ENCODE peak calls at places on chromosomes 13 and 19, in seven cellular contexts. U is T-cell; V is NCI-H2029; A is posterior cingulate gyrus; N is activated CD4-positive, alpha-beta T cell treated with anti-CD3 and anti-CD28 coated beads, Interleukin-2, amount 50 U/mL, for 4 hours; R is stimulated activated CD8-positive, alpha-beta memory T cell treated with anti-CD3 and anti-CD28 coated beads, Interleukin-4, amount 100 ng/mL, for 48 hours; S is CD4-positive, alpha-beta memory T cell. T is an unnamed sample.

GRCh38 chr19:33436360-33437345 is 63.1 kb downstream of the CEBPG start:
- DNase-seq in R (no peak), U (no peak), A (peak; percentile 39), V (no peak), S (no peak), N (no peak), T (no peak)

GRCh38 chr13:27712421-27712820 is 79.9 kb upstream of the GSX1 start:
- DNase-seq in R (no peak), N (peak; percentile 4), U (no peak), A (no peak), S (no peak), V (no peak), T (no peak)

GRCh38 chr19:35764432-35765315 is 6.7 kb downstream of the PROSER3 start:
- DNase-seq in R (no peak), U (no peak), N (no peak), V (no peak), S (no peak), A (peak; percentile 8), T (no peak)

GRCh38 chr19:872266-872951 is 12.9 kb downstream of the CFD start:
- DNase-seq in N (peak; percentile 70), V (peak; percentile 74), R (peak; percentile 90), S (peak; percentile 93), U (peak; percentile 70), A (no peak), T (peak; percentile 69)

GRCh38 chr19:31312004-31312403 is 37.2 kb downstream of the TSHZ3 start:
- DNase-seq in R (peak; percentile 64), A (no peak), V (no peak), N (peak; percentile 31), S (no peak), U (no peak), T (peak; percentile 42)

GRCh38 chr19:53537126-53537522 is 821 bp upstream of the ZNF331 start:
- DNase-seq in S (peak; percentile 64), R (peak; percentile 37), A (no peak), N (no peak), U (no peak), V (peak; percentile 1), T (no peak)

GRCh38 chr13:68257111-68257842 is 1027.1 kb upstream of the PCDH9 start:
- DNase-seq in A (no peak), N (no peak), S (no peak), U (no peak), V (no peak), R (no peak), T (no peak)

GRCh38 chr19:5955638-5955935 is 22.4 kb downstream of the RANBP3 start:
- DNase-seq in A (peak; percentile 4), R (no peak), V (no peak), S (no peak), N (no peak), U (no peak), T (no peak)

GRCh38 chr13:87355451-87355850 is 315.7 kb upstream of the SLITRK5 start:
- DNase-seq in R (no peak), N (no peak), A (no peak), U (no peak), V (no peak), S (no peak), T (no peak)

GRCh38 chr19:7597689-7598088 is 2.0 kb downstream of the CAMSAP3 start:
- DNase-seq in R (no peak), A (no peak), V (no peak), U (no peak), N (no peak), S (no peak), T (no peak)

GRCh38 chr13:75724742-75725504 is 88.8 kb downstream of the LMO7 start:
- DNase-seq in N (no peak), R (no peak), S (no peak), U (no peak), V (no peak), A (no peak), T (no peak)

GRCh38 chr13:113666951-113667701 is at the start of gene GRK1:
- DNase-seq in U (no peak), S (no peak), A (no peak), N (no peak), V (no peak), R (no peak), T (no peak)

GRCh38 chr19:18417250-18418033 is 1.8 kb upstream of the SSBP4 start:
- DNase-seq in N (no peak), S (peak; percentile 55), A (no peak), R (peak; percentile 55), V (peak; percentile 49), U (no peak), T (no peak)

GRCh38 chr19:14565298-14565679 is 6.6 kb downstream of the NDUFB7 start:
- DNase-seq in U (no peak), V (no peak), N (no peak), R (no peak), S (no peak), A (peak; percentile 95), T (no peak)

GRCh38 chr13:46668302-46668720 is 115.3 kb downstream of the LRCH1 start:
- DNase-seq in R (no peak), S (no peak), V (no peak), N (no peak), A (peak; percentile 83), U (no peak), T (no peak)

GRCh38 chr13:97141564-97142005 is 80.5 kb upstream of the MBNL2 start:
- DNase-seq in S (no peak), U (no peak), V (peak; percentile 34), A (peak; percentile 84), R (peak; percentile 37), N (no peak), T (no peak)

GRCh38 chr13:80726895-80727294 is 386.0 kb upstream of the SPRY2 start:
- DNase-seq in N (no peak), S (no peak), U (no peak), V (no peak), R (no peak), A (no peak), T (no peak)

GRCh38 chr19:10603084-10603872 is 16.2 kb upstream of the AP1M2 start:
- DNase-seq in S (peak; percentile 93), R (peak; percentile 78), V (no peak), U (peak; percentile 85), A (no peak), N (peak; percentile 72), T (peak; percentile 51)

GRCh38 chr13:114136576-114136975 is 4.2 kb upstream of the RASA3 start:
- DNase-seq in V (no peak), U (no peak), A (no peak), N (no peak), R (no peak), S (no peak), T (no peak)

GRCh38 chr19:1469936-1470863 is 8.8 kb downstream of the C19orf25 start:
- DNase-seq in S (peak; percentile 80), A (no peak), U (peak; percentile 38), R (peak; percentile 81), V (no peak), N (peak; percentile 74), T (peak; percentile 66)

GRCh38 chr19:49515767-49516166 is 3.3 kb downstream of the FCGRT start:
- DNase-seq in S (no peak), U (no peak), R (no peak), V (no peak), N (no peak), A (no peak), T (no peak)

GRCh38 chr19:6800991-6801396 is 28.5 kb downstream of the VAV1 start:
- DNase-seq in V (peak; percentile 61), N (no peak), R (no peak), S (peak; percentile 46), U (no peak), A (no peak), T (no peak)

GRCh38 chr19:55585658-55586339 is 5.2 kb upstream of the ZNF579 start:
- DNase-seq in S (peak; percentile 53), N (no peak), R (peak; percentile 75), A (peak; percentile 94), V (peak; percentile 46), U (no peak), T (no peak)

GRCh38 chr13:114132419-114133121 is at the start of gene RASA3:
- DNase-seq in U (no peak), A (peak; percentile 93), N (peak; percentile 26), S (peak; percentile 62), R (peak; percentile 78), V (peak; percentile 26), T (no peak)

GRCh38 chr19:13076320-13076719 is 26.3 kb downstream of the LYL1 start:
- DNase-seq in N (no peak), V (no peak), U (no peak), R (no peak), S (no peak), A (no peak), T (no peak)

GRCh38 chr13:112170823-112171569 is 104.0 kb downstream of the SOX1 start:
- DNase-seq in S (no peak), U (no peak), A (no peak), R (no peak), N (no peak), V (no peak), T (no peak)

GRCh38 chr13:19601749-19602725 is 31.4 kb upstream of the MPHOSPH8 start:
- DNase-seq in V (peak; percentile 20), S (no peak), N (no peak), A (peak; percentile 87), U (no peak), R (peak; percentile 70), T (peak; percentile 34)

GRCh38 chr13:94054159-94054558 is 425.3 kb downstream of the DCT start:
- DNase-seq in U (no peak), R (no peak), V (no peak), S (no peak), A (no peak), N (no peak), T (no peak)

GRCh38 chr19:45200614-45201013 is 22.0 kb downstream of the BLOC1S3 start:
- DNase-seq in N (no peak), R (no peak), A (no peak), V (no peak), U (no peak), S (no peak), T (no peak)

GRCh38 chr13:68713394-68713793 is 1394.2 kb upstream of the ATXN8OS start:
- DNase-seq in R (no peak), N (no peak), A (no peak), V (no peak), U (no peak), S (no peak), T (no peak)